ENCODE peak calls at places on chromosomes 12 and 14, in ten cellular contexts. S is astrocyte of the cerebellum; N is CD4-positive, alpha-beta T cell; O is epithelial cell of esophagus; A is AG10803; L is bronchial epithelial cell; E is HFF-Myc; C is WTC11; F is fibroblast of mammary gland; U is AG04450. Z is an unnamed sample.

GRCh38 chr12:67410246-67410645 is 141.1 kb downstream of the CAND1 start:
- DNase-seq in S (no peak), E (no peak), C (no peak), N (no peak), O (no peak), U (no peak), A (peak), F (peak), L (no peak), Z (no peak)

GRCh38 chr12:94228488-94228907 is 80.1 kb downstream of the PLXNC1 start:
- DNase-seq in F (no peak), C (no peak), E (no peak), L (no peak), A (no peak), S (no peak), O (no peak), U (no peak), N (no peak), Z (no peak)

GRCh38 chr14:33990790-33991189 is 39.9 kb upstream of the EGLN3 start:
- DNase-seq in A (no peak), N (no peak), C (no peak), U (no peak), S (no peak), F (no peak), E (no peak), L (no peak), O (no peak), Z (no peak)

GRCh38 chr12:87094356-87094755 is 838.2 kb upstream of the MGAT4C start:
- DNase-seq in L (no peak), N (no peak), F (no peak), A (peak), S (no peak), U (no peak), E (no peak), O (no peak), C (no peak), Z (no peak)

GRCh38 chr14:80310950-80311349 is 99.6 kb upstream of the DIO2 start:
- DNase-seq in C (no peak), S (no peak), U (no peak), E (no peak), A (peak), L (no peak), O (no peak), N (no peak), F (peak), Z (no peak)

GRCh38 chr12:47299586-47299985 is 219.8 kb upstream of the AMIGO2 start:
- DNase-seq in O (no peak), A (no peak), S (no peak), L (no peak), N (no peak), C (no peak), F (no peak), U (no peak), E (no peak), Z (no peak)

GRCh38 chr14:56998728-56999127 is 188.4 kb upstream of the OTX2 start:
- DNase-seq in C (no peak), S (no peak), N (no peak), L (no peak), U (no peak), A (no peak), F (no peak), E (no peak), O (no peak), Z (no peak)

GRCh38 chr12:124457287-124458219 is 109.9 kb downstream of the NCOR2 start:
- DNase-seq in S (no peak), A (peak), N (peak), E (no peak), O (no peak), F (peak), U (no peak), C (no peak), L (no peak), Z (no peak)

GRCh38 chr12:10965511-10965910 is 21.2 kb downstream of the TAS2R50 start:
- DNase-seq in E (no peak), O (no peak), S (no peak), N (no peak), L (no peak), C (no peak), U (no peak), A (peak), F (peak), Z (no peak)

GRCh38 chr12:51921017-51921725 is 13.9 kb downstream of the ACVRL1 start:
- DNase-seq in F (no peak), C (no peak), S (no peak), U (no peak), E (no peak), A (no peak), L (no peak), N (no peak), O (no peak), Z (no peak)

GRCh38 chr14:60184597-60185555 is 19.7 kb upstream of the DHRS7 start:
- DNase-seq in A (no peak), E (no peak), L (no peak), N (no peak), S (no peak), O (no peak), C (no peak), U (no peak), F (peak), Z (no peak)

GRCh38 chr12:128848371-128848770 is 4.9 kb upstream of the GLT1D1 start:
- DNase-seq in N (no peak), S (no peak), F (no peak), L (no peak), U (no peak), E (no peak), O (no peak), C (no peak), A (no peak), Z (no peak)

GRCh38 chr12:125861299-125862281 is 796.4 kb downstream of the AACS start:
- DNase-seq in S (no peak), U (no peak), E (no peak), F (no peak), A (no peak), L (no peak), N (peak), O (peak), C (no peak), Z (no peak)

GRCh38 chr12:102562836-102563425 is 82.6 kb upstream of the IGF1 start:
- DNase-seq in L (no peak), E (no peak), N (no peak), F (no peak), U (no peak), O (no peak), A (peak), S (no peak), C (no peak), Z (peak)

GRCh38 chr12:23423097-23423687 is 526.3 kb downstream of the SOX5 start:
- DNase-seq in S (no peak), L (no peak), A (no peak), N (no peak), C (no peak), E (no peak), O (no peak), F (no peak), U (no peak), Z (no peak)

GRCh38 chr12:89225808-89226368 is 126.4 kb downstream of the DUSP6 start:
- DNase-seq in O (peak), N (no peak), A (peak), S (peak), C (no peak), F (peak), E (peak), L (peak), U (peak), Z (no peak)

GRCh38 chr12:123142948-123143752 is 7.7 kb downstream of the PITPNM2 start:
- DNase-seq in N (no peak), S (no peak), A (no peak), O (no peak), U (no peak), E (no peak), F (no peak), L (no peak), C (no peak), Z (no peak)

GRCh38 chr12:111819191-111820158 is 22.6 kb upstream of the MAPKAPK5 start:
- DNase-seq in C (no peak), S (no peak), U (no peak), F (no peak), E (no peak), O (peak), L (peak), N (no peak), A (no peak), Z (no peak)

GRCh38 chr12:124466200-124467128 is 100.9 kb downstream of the NCOR2 start:
- DNase-seq in O (no peak), S (no peak), F (peak), N (peak), A (no peak), L (no peak), C (no peak), E (no peak), U (no peak), Z (no peak)

GRCh38 chr14:89337912-89338311 is 79.1 kb downstream of the FOXN3 start:
- DNase-seq in U (no peak), A (peak), C (no peak), O (no peak), N (no peak), E (no peak), F (peak), S (no peak), L (no peak), Z (no peak)

GRCh38 chr12:50151047-50151687 is 16.0 kb downstream of the CERS5 start:
- DNase-seq in L (peak), F (peak), N (no peak), S (no peak), O (peak), C (no peak), A (no peak), U (no peak), E (no peak), Z (no peak)

GRCh38 chr14:98323850-98324249 is 948.1 kb downstream of the BCL11B start:
- DNase-seq in O (no peak), E (no peak), L (no peak), C (no peak), N (no peak), U (no peak), S (peak), F (no peak), A (no peak), Z (no peak)

GRCh38 chr14:105337966-105338365 is 23.4 kb downstream of the PACS2 start:
- DNase-seq in U (no peak), E (no peak), C (no peak), L (no peak), A (peak), S (no peak), O (no peak), F (no peak), N (no peak), Z (no peak)

GRCh38 chr14:77069551-77069950 is 28.5 kb upstream of the CIPC start:
- DNase-seq in A (no peak), U (no peak), N (no peak), E (no peak), S (no peak), O (no peak), L (no peak), F (no peak), C (no peak), Z (no peak)

GRCh38 chr14:77077040-77077439 is 21.0 kb upstream of the CIPC start:
- DNase-seq in C (no peak), F (no peak), N (no peak), O (no peak), E (no peak), L (no peak), S (no peak), A (no peak), U (no peak), Z (no peak)

GRCh38 chr14:77071938-77072388 is 26.1 kb upstream of the CIPC start:
- DNase-seq in U (no peak), O (peak), E (no peak), F (peak), C (no peak), N (no peak), L (peak), S (no peak), A (no peak), Z (no peak)

GRCh38 chr14:77076118-77076631 is 21.9 kb upstream of the CIPC start:
- DNase-seq in L (no peak), O (no peak), U (no peak), E (no peak), S (no peak), A (no peak), F (peak), C (no peak), N (no peak), Z (peak)

GRCh38 chr14:77074969-77075368 is 23.1 kb upstream of the CIPC start:
- DNase-seq in F (no peak), S (no peak), C (no peak), U (no peak), N (no peak), E (no peak), O (no peak), A (no peak), L (no peak), Z (no peak)
- TF ChIP-seq CTCF in F (no peak), S (no peak), C (no peak), U (no peak), N (no peak), E (no peak), O (no peak), A (no peak), L (no peak), Z (no peak)

DNA sequence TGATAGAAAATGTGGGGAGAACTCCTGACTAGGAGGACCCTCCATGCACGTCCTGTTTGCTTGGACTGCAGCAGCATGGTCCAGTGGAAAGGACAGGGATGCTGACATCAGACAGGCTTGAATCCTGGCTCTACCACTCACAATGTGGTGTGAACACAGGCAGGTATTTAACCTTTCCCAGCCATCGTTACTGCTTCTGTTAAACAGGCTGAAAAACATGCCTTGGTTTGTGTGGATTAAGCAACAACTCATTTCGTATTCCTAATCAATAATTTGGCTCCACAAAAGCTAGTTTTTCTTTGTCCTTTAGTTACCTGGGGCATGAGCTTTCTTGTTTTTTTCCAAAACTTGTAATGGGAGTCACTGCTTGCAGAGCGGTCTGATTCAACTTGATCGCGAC is 41.0 kb downstream of the APPL2 start:
- DNase-seq in C (no peak), S (no peak), A (no peak), O (no peak), N (no peak), F (no peak), E (no peak), L (no peak), U (no peak), Z (no peak)
- TF ChIP-seq CTCF in C (no peak), S (no peak), A (no peak), O (no peak), N (no peak), F (no peak), E (no peak), L (no peak), U (no peak), Z (no peak)

DNA sequence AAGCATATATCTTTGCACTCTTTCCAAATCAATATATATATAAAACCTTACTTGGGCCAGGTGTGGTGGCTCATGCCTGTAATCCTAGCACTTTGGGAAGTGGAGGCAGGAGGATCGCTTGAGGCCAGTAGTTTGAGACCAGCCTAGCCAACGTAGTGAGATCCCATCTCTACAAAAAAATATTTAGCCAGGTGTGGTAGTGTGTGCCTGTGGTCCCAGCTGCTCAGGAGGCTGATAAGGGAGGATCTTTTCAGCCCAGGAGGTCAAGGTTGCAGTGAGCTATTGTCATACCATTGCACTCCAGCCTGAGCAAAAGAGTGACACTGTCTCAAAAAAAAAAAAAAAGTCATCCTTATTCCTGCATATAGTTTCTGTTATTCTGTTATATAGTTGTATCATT is 14.4 kb downstream of the OS9 start:
- DNase-seq in E (no peak), O (no peak), F (no peak), A (no peak), L (no peak), C (no peak), S (no peak), U (no peak), N (no peak), Z (no peak)
- TF ChIP-seq CTCF in E (no peak), O (no peak), F (no peak), A (no peak), L (no peak), C (no peak), S (no peak), U (no peak), N (no peak), Z (no peak)

DNA sequence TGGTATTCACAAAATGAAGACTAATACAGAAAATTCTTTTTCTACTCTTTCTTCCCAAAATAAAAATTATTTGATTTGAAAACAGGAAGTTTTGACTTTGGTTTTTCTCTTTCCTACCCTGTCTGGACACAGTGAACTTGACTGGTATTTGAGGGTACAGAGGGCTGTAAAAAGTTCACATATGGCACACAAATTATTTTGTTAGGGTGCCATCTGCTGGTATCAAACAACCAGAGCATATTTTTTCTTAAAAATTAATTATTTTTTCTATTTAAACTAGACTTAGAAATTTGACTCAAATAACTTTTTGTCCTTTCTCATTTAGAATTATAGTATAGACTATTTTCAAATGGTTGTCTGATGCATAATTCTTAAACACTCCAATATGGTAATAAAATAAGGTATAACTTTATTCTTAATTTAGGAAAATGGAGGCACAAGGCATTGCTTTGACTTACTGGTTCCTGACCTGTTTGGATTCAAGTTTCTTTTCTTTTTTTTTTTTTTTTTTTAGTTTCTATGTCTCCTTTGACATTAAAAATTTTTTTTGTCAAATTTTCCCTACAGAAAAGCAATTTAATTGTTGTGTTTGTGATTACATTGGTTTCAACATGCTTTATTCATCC is 390.6 kb downstream of the PRKD1 start:
- DNase-seq in O (peak), E (no peak), N (no peak), A (peak), U (no peak), L (peak), C (no peak), S (peak), F (peak), Z (no peak)
- TF ChIP-seq CTCF in O (peak), E (no peak), N (no peak), A (peak), U (peak), L (peak), C (no peak), S (peak), F (peak), Z (peak)

DNA sequence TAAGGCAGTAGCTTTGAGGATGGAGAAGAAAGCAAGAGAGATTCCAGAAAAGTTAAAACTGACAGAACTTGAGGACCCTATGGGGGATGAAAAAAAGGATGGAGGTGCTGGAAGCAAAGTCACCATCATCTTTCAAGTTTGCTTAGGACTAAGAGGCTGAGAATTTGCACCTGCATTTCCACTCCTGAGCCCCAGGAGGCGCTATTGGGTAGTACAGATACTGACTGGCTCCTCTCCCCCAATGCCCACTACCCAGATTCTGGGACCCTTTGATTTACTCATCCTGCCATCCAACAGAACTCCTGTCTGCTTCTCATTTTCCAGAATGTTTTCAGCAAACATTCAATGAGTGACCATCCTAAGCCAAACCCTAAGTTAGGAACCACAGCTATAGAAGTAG is 34.0 kb upstream of the CMKLR1 start:
- DNase-seq in F (no peak), N (no peak), L (no peak), O (no peak), U (no peak), E (no peak), A (no peak), C (peak), S (no peak), Z (no peak)
- TF ChIP-seq CTCF in F (peak), N (no peak), L (peak), O (peak), U (no peak), E (peak), A (peak), C (peak), S (peak), Z (peak)

GRCh38 chr12:106345739-106346138 is 11.8 kb upstream of the POLR3B start:
- DNase-seq in E (peak), U (no peak), L (peak), F (peak), O (peak), C (peak), S (peak), N (no peak), A (peak), Z (peak)
- TF ChIP-seq CTCF in E (peak), U (peak), L (peak), F (peak), O (peak), C (no peak), S (peak), N (no peak), A (peak), Z (peak)

DNA sequence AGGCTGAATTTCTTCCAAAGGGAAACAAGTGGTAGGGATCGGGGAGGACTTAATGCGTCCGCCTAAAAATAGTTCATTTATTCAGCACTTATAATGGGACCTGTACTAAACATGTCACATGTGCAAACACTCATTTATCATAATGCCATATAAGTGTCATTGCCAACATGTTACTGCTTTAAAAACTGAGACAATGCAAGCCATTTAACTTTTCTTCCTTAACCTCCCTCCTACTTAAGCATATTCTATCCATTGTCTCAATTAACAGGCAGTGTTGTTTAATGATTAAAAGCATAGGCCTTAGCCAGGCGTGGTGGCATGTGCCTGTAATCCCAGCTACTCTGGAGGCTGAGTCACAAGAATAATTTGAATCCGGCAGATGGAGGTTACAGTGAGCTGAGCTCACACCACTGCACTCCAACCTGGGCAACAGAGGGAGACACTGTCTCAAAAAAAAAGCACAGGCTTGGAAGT is 13.5 kb upstream of the SCFD1 start:
- DNase-seq in S (peak), F (peak), U (no peak), O (peak), C (no peak), N (no peak), E (no peak), A (peak), L (peak), Z (no peak)
- TF ChIP-seq CTCF in S (no peak), F (no peak), U (peak), O (peak), C (no peak), N (no peak), E (no peak), A (peak), L (peak), Z (no peak)

GRCh38 chr14:104332634-104333270 is 194.4 kb downstream of the KIF26A start:
- DNase-seq in S (no peak), N (no peak), L (no peak), E (no peak), O (no peak), U (no peak), C (no peak), A (no peak), F (no peak), Z (no peak)

GRCh38 chr14:104333903-104334811 is 195.8 kb downstream of the KIF26A start:
- DNase-seq in O (no peak), S (no peak), L (no peak), F (no peak), E (no peak), U (no peak), C (no peak), N (no peak), A (no peak), Z (no peak)

GRCh38 chr14:104334812-104335161 is 196.4 kb downstream of the KIF26A start:
- DNase-seq in N (no peak), O (no peak), C (no peak), L (no peak), F (no peak), U (no peak), E (no peak), A (no peak), S (no peak), Z (no peak)

GRCh38 chr14:104329793-104330192 is 191.4 kb downstream of the KIF26A start:
- DNase-seq in N (no peak), A (no peak), O (no peak), U (no peak), E (no peak), F (no peak), L (no peak), C (no peak), S (no peak), Z (no peak)

GRCh38 chr14:104331871-104332605 is 193.7 kb downstream of the KIF26A start:
- DNase-seq in N (no peak), U (no peak), L (no peak), A (no peak), O (no peak), S (no peak), E (no peak), F (no peak), C (no peak), Z (no peak)
- TF ChIP-seq CTCF in N (no peak), U (no peak), L (no peak), A (no peak), O (no peak), S (no peak), E (peak), F (peak), C (no peak), Z (no peak)

Z was measured in endothelial cell.